ENCODE peak calls at places on chromosomes 13 and 19, in nine cellular contexts. L, E, M, J, N, G, T, V and R are unnamed samples.

GRCh38 chr13:67390462-67391093 is 160.4 kb upstream of the PCDH9 start:
- DNase-seq in M (no peak), V (no peak), J (peak), E (no peak), T (no peak), N (no peak), L (peak), G (no peak), R (peak)

GRCh38 chr13:31234729-31235128 is 35.0 kb downstream of the B3GLCT start:
- DNase-seq in M (peak), N (no peak), E (no peak), T (no peak), G (no peak), L (peak), V (no peak), J (no peak), R (no peak)

GRCh38 chr13:29816715-29817114 is 33.7 kb downstream of the UBL3 start:
- DNase-seq in G (no peak), T (no peak), M (no peak), E (no peak), N (no peak), V (no peak), J (no peak), L (no peak), R (no peak)

GRCh38 chr13:85174291-85174690 is 624.9 kb downstream of the SLITRK6 start:
- DNase-seq in J (no peak), T (no peak), L (no peak), G (no peak), E (no peak), N (no peak), V (no peak), M (no peak), R (no peak)

GRCh38 chr13:27450921-27451461 is 627 bp upstream of the MTIF3 start:
- DNase-seq in V (no peak), N (peak), T (no peak), L (peak), E (peak), M (no peak), G (no peak), J (peak), R (peak)

GRCh38 chr13:39655569-39656324 is at the start of gene COG6:
- DNase-seq in L (peak), T (peak), M (peak), N (peak), G (peak), V (peak), E (peak), J (peak), R (peak)

GRCh38 chr19:27660428-27660827 is 1552.5 kb downstream of the UQCRFS1 start:
- DNase-seq in T (no peak), G (no peak), N (no peak), J (no peak), M (no peak), E (no peak), L (no peak), V (no peak), R (no peak)

GRCh38 chr13:20860844-20861243 is 41.7 kb downstream of the XPO4 start:
- DNase-seq in V (no peak), N (no peak), T (no peak), G (no peak), J (no peak), M (no peak), L (no peak), E (no peak), R (no peak)

DNA sequence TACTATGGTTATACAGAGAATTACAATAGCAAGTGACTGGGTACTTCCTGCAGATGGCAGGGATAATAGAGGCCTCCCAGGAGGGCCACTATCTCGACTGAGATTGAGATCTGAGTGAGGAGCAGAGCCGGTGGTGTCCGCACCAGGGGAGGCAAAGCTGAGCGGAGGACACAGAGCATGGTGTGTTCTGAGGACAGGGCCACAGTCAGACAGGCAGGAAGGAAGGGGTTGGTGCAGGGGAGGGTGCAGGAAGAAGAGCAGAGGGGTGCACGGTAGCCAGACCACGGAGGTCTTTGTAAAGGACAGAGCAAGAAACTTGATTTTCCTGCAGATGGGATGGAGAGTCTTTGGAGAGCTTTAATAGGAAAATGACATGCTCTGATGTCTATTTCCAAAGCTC is 152.4 kb downstream of the SHISA2 start:
- DNase-seq in L (no peak), G (no peak), T (no peak), E (no peak), J (no peak), V (no peak), N (no peak), M (no peak), R (no peak)
- H3K4me3 ChIP-seq in L (no peak), G (no peak), T (no peak), E (no peak), J (no peak), V (no peak), N (no peak), M (no peak), R (no peak)

DNA sequence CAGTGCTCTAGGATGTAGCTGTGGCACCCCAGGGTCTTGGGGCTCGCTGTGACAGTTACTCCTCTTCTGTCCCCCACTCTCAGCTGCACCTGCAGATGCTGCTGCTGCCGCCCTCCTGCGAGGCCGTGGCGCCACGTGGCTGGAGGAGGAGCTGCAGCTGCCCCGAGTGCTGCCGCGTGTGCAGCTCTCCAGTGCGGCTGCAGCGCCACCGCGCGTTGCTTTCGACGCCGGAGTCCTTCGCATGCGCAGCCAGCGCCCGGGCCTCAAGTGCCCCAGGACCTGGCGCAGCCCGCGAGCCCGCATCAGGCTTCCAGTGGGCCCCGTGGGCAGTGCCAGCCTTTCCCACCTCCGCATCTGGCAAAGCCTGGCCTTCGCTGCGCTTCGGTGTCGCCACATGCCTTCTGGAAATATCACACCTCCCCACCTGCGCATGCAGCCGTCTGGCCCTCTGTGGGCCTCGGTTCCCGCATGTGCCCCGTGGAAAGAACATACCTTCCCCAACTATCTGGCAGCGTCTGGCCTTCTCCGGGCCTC is 692 bp upstream of the ZNF580 start:
- DNase-seq in J (peak), M (no peak), E (no peak), V (no peak), T (no peak), G (no peak), N (peak), L (peak), R (peak)
- TF ChIP-seq CTCF in J (peak), M (no peak), E (peak), V (peak), T (peak), G (peak), N (peak), L (peak), R (peak)

DNA sequence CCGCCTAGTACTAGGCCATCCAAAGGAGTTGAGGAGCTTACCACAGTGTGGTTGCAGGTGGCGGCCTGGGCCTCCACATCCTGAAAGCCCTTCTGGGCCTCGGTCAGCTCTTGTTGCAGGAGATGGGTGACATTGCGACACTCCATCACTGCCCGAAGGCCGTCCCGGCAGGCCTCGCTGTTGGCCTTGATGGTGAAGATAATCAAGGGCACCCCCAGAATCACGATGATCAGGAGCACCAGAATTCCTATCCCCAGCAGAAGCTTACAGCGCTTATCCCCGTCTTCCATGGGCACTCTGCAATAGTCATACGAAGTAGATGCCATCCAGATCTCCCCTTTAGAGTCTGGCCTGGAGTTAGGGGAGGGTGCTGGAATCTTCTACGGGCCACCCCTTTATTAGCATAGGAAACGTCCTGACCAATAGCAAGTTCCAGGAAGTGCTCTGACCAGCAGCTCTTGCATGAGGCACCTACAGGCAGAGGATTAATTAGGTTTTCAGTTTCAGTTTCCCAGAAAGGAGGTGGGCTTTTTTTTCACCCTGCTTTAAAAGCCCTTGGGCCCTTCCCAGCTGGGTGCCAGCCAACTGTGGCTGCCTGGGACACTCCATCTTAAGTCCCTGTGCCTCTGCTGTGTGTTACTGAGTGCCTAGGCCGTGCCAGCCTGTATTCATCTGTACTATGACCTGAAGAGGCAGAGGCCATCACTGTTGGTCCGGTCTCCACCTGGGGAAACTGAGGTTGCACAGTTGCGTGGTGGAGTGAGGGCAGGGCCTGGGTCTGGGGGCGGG is at the start of gene BST2:
- DNase-seq in M (no peak), L (peak), T (peak), E (peak), V (no peak), J (peak), G (no peak), N (peak), R (peak)
- H3K4me3 ChIP-seq in M (no peak), L (no peak), T (peak), E (peak), V (no peak), J (no peak), G (no peak), N (peak), R (peak)

GRCh38 chr19:51610576-51610975 is 19.6 kb downstream of the SIGLEC5 start:
- DNase-seq in V (no peak), M (no peak), T (no peak), N (no peak), G (no peak), L (no peak), J (no peak), E (no peak), R (no peak)

GRCh38 chr19:51602189-51602854 is 27.9 kb downstream of the SIGLEC5 start:
- DNase-seq in N (no peak), L (no peak), E (no peak), T (no peak), J (no peak), G (no peak), M (no peak), V (no peak), R (no peak)

GRCh38 chr19:51607077-51607476 is 23.1 kb downstream of the SIGLEC5 start:
- DNase-seq in M (no peak), V (no peak), N (no peak), G (no peak), L (no peak), J (no peak), E (no peak), T (no peak), R (no peak)

DNA sequence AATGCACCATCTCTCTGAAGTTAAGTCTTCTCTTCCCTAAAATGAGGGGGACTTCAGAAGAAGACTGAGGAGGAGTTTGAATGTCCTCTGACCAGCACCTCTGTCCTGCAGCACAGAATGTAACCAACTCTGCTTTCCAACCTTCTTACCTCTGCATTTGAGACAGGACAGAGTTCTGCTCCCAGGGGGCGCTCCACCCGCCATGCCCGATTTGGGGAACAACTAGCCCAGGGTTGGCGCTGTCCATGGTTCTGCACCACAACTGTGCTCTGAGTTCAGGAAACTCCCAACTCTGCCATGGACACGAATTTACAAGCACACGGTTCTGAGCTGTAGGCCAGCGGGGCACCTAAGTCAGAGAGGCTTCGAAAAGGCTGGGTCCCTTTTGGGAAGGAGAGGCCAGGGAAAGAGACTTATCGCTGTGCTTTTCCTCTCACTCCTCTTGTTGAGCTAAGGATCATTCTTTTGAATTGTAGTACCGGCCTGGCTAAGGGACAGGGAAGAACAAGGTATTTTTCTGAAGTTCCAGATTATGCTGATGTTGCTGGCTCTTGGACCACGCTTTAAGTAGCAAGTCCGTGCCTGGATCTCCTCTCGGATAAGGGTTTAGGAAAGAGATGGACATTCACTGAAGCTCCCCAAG is 22.2 kb downstream of the SIGLEC5 start:
- DNase-seq in N (peak), V (peak), G (peak), E (no peak), T (no peak), L (peak), M (no peak), J (peak), R (peak)
- TF ChIP-seq CTCF in N (peak), V (peak), G (peak), E (no peak), T (no peak), L (peak), M (peak), J (peak), R (peak)

GRCh38 chr19:55080915-55081772 is 5.5 kb downstream of the EPS8L1 start:
- DNase-seq in J (peak), T (no peak), G (no peak), N (peak), V (no peak), E (peak), M (peak), L (peak), R (peak)

GRCh38 chr19:55080121-55080914 is 4.6 kb downstream of the EPS8L1 start:
- DNase-seq in G (no peak), N (peak), L (peak), E (peak), T (no peak), J (peak), M (peak), V (peak), R (peak)

GRCh38 chr19:55083004-55083850 is 7.6 kb downstream of the EPS8L1 start:
- DNase-seq in T (no peak), M (no peak), J (no peak), G (no peak), L (no peak), N (no peak), E (no peak), V (no peak), R (no peak)

GRCh38 chr19:55081773-55082022 is 6.0 kb downstream of the EPS8L1 start:
- DNase-seq in T (no peak), M (no peak), G (no peak), L (no peak), E (no peak), J (no peak), V (no peak), N (no peak), R (no peak)

GRCh38 chr19:55082023-55082851 is 6.6 kb downstream of the EPS8L1 start:
- DNase-seq in V (no peak), M (peak), N (no peak), G (no peak), J (peak), T (no peak), E (no peak), L (peak), R (peak)
- H3K4me3 ChIP-seq in V (no peak), M (no peak), N (no peak), G (peak), J (no peak), T (peak), E (no peak), L (peak), R (peak)

GRCh38 chr19:6551091-6551490 is 20.3 kb downstream of the TNFSF9 start:
- DNase-seq in L (no peak), N (no peak), V (no peak), M (no peak), E (no peak), G (no peak), T (no peak), J (no peak), R (no peak)

GRCh38 chr19:6556043-6556449 is 25.2 kb downstream of the TNFSF9 start:
- DNase-seq in E (no peak), L (no peak), G (no peak), V (no peak), M (no peak), J (no peak), N (no peak), T (no peak), R (no peak)

GRCh38 chr19:6556480-6556879 is 25.7 kb downstream of the TNFSF9 start:
- DNase-seq in L (peak), J (no peak), V (no peak), E (no peak), G (no peak), N (no peak), M (no peak), T (no peak), R (no peak)

DNA sequence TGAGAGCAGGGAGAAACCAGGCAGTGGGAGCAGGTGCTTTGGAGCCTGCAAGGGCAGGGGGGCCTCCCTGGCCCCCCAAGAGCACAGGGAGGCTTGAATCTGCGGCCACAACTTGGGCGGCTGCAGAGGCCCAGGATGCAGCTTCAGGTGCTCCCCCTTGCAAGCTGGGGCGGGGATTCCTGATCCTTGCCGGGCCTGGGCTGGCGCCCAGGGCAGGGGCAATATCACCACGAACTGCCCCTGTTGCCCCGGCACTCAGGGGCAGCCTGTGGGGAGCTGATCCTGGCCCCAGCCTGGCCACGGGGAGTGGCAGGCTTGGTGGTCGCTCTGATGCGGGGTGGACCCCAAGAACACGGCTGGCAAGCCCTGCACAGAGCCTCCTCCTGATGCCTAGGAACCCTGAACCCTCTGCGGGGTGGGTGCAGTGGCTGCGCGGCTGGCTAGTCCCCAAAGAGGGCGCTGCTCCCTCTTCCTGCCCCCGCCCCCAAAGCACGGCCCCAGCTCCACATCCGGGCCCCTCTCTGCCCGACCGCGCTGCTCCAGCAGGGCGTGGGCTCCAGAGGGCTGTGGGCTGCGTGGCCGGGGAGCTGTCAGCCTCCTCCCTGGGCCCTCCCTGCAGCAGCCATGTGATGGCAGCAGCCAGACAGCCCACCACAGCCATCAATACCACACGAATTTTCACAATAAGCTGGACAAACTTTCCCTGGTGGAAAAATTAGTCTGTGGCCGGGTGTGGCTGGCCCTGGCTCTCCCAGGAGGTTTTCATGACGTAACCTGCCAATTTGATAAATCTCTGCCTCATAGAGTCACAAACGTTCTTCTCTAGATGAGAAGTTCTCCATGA is 21.0 kb downstream of the TNFSF9 start:
- DNase-seq in J (no peak), N (no peak), E (no peak), G (no peak), T (no peak), M (peak), V (no peak), L (no peak), R (no peak)
- TF ChIP-seq CTCF in J (no peak), N (no peak), E (no peak), G (peak), T (no peak), M (peak), V (no peak), L (no peak), R (no peak)